ENCODE peak calls at places on chromosomes 6 and 20, in ten cellular contexts. One of them, this sample, is unnamed.

GRCh38 chr20:12086359-12086758 is 168.7 kb downstream of the BTBD3 start:
- DNase-seq in AG04450: no peak
- DNase-seq in gastrocnemius medialis: no peak
- DNase-seq in CD8-positive, alpha-beta memory T cell: no peak
- DNase-seq in PC-9: no peak
- DNase-seq in endothelial cell of umbilical vein: no peak
- DNase-seq in cardiac muscle cell: peak
- DNase-seq in lower lobe of right lung: no peak
- DNase-seq in fibroblast of lung: peak
- DNase-seq in pancreas: no peak
- DNase-seq in this sample: no peak

GRCh38 chr6:80316655-80317332 is 210.3 kb downstream of the BCKDHB start:
- DNase-seq in AG04450: no peak
- DNase-seq in gastrocnemius medialis: no peak
- DNase-seq in CD8-positive, alpha-beta memory T cell: no peak
- DNase-seq in PC-9: no peak
- DNase-seq in endothelial cell of umbilical vein: peak
- DNase-seq in cardiac muscle cell: peak
- DNase-seq in lower lobe of right lung: no peak
- DNase-seq in fibroblast of lung: peak
- DNase-seq in pancreas: no peak
- DNase-seq in this sample: no peak

GRCh38 chr20:8215516-8215915 is 83.5 kb downstream of the PLCB1 start:
- DNase-seq in AG04450: peak
- DNase-seq in gastrocnemius medialis: no peak
- DNase-seq in CD8-positive, alpha-beta memory T cell: no peak
- DNase-seq in PC-9: no peak
- DNase-seq in endothelial cell of umbilical vein: peak
- DNase-seq in cardiac muscle cell: peak
- DNase-seq in lower lobe of right lung: no peak
- DNase-seq in fibroblast of lung: peak
- DNase-seq in pancreas: no peak
- DNase-seq in this sample: no peak

GRCh38 chr20:6411651-6412050 is 288.8 kb upstream of the FERMT1 start:
- DNase-seq in AG04450: no peak
- DNase-seq in gastrocnemius medialis: no peak
- DNase-seq in CD8-positive, alpha-beta memory T cell: no peak
- DNase-seq in PC-9: no peak
- DNase-seq in endothelial cell of umbilical vein: no peak
- DNase-seq in cardiac muscle cell: no peak
- DNase-seq in lower lobe of right lung: no peak
- DNase-seq in fibroblast of lung: no peak
- DNase-seq in pancreas: no peak
- DNase-seq in this sample: no peak

GRCh38 chr6:142645663-142646062 is 299.3 kb downstream of the HIVEP2 start:
- DNase-seq in AG04450: no peak
- DNase-seq in gastrocnemius medialis: no peak
- DNase-seq in CD8-positive, alpha-beta memory T cell: no peak
- DNase-seq in PC-9: no peak
- DNase-seq in endothelial cell of umbilical vein: no peak
- DNase-seq in cardiac muscle cell: no peak
- DNase-seq in lower lobe of right lung: no peak
- DNase-seq in fibroblast of lung: no peak
- DNase-seq in pancreas: no peak
- DNase-seq in this sample: no peak

GRCh38 chr6:134937426-134937825 is 12.5 kb downstream of the ALDH8A1 start:
- DNase-seq in AG04450: no peak
- DNase-seq in gastrocnemius medialis: no peak
- DNase-seq in CD8-positive, alpha-beta memory T cell: no peak
- DNase-seq in PC-9: no peak
- DNase-seq in endothelial cell of umbilical vein: no peak
- DNase-seq in cardiac muscle cell: no peak
- DNase-seq in lower lobe of right lung: no peak
- DNase-seq in fibroblast of lung: peak
- DNase-seq in pancreas: no peak
- DNase-seq in this sample: no peak

GRCh38 chr6:87705070-87705691 is 3.1 kb upstream of the AKIRIN2 start:
- DNase-seq in AG04450: no peak
- DNase-seq in gastrocnemius medialis: no peak
- DNase-seq in CD8-positive, alpha-beta memory T cell: no peak
- DNase-seq in PC-9: no peak
- DNase-seq in endothelial cell of umbilical vein: no peak
- DNase-seq in cardiac muscle cell: no peak
- DNase-seq in lower lobe of right lung: no peak
- DNase-seq in fibroblast of lung: peak
- DNase-seq in pancreas: no peak
- DNase-seq in this sample: no peak

GRCh38 chr6:136511921-136512320 is 38.3 kb downstream of the MAP7 start:
- DNase-seq in AG04450: no peak
- DNase-seq in gastrocnemius medialis: no peak
- DNase-seq in CD8-positive, alpha-beta memory T cell: no peak
- DNase-seq in PC-9: no peak
- DNase-seq in endothelial cell of umbilical vein: no peak
- DNase-seq in cardiac muscle cell: no peak
- DNase-seq in lower lobe of right lung: no peak
- DNase-seq in fibroblast of lung: peak
- DNase-seq in pancreas: peak
- DNase-seq in this sample: no peak

DNA sequence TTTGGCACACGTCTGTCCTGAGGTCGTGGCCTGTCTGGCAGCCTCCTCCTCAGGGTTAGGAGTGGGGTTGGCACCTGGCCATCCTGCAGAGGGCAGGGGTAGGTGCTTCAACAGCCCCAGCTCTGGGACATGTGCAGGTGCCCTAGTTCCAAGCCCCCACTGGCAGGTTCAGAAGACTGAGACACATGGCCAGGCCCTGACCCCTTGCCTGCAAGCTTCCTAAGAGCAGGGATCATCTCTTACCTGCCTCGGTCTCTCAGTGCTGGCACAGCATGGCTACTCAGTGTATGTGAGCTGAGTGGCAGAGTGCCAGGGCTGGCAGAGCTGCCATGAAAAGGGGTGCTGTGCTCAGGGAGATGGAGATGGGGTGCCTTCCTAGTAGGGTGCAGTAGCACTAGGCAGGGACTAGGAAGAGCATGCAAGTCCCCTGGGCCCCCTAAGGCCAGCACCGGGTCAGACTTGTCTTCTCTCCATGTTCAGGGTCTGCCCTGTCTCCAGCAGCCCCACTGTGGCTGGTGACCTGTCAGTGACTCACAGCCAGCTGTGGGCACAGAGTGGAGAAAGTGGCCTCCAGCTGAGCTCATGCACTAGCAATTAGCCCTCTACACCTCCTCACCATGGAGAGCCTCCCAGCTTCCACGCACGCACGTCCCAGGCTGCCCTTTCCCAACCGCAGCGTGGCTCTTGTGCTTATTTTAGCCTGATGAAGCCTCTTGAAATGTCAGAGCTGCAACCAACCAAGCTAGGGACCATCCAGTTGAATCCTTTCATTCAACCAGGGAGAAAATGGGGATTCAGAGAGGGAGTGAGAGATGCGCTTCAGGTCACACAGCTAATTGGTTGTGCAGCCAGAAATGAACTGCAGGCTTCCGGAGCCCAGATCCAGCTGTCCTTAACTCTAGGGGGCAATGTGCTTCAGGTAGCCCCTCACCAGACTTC is 116.6 kb downstream of the MRPL14 start:
- DNase-seq in AG04450: peak
- DNase-seq in gastrocnemius medialis: no peak
- DNase-seq in CD8-positive, alpha-beta memory T cell: no peak
- DNase-seq in PC-9: peak
- DNase-seq in endothelial cell of umbilical vein: no peak
- DNase-seq in cardiac muscle cell: peak
- DNase-seq in lower lobe of right lung: no peak
- DNase-seq in fibroblast of lung: peak
- DNase-seq in pancreas: peak
- DNase-seq in this sample: peak
- H3K27ac ChIP-seq in AG04450: peak
- H3K27ac ChIP-seq in gastrocnemius medialis: peak
- H3K27ac ChIP-seq in CD8-positive, alpha-beta memory T cell: no peak
- H3K27ac ChIP-seq in PC-9: peak
- H3K27ac ChIP-seq in endothelial cell of umbilical vein: no peak
- H3K27ac ChIP-seq in cardiac muscle cell: peak
- H3K27ac ChIP-seq in lower lobe of right lung: no peak
- H3K27ac ChIP-seq in fibroblast of lung: peak
- H3K27ac ChIP-seq in pancreas: no peak
- H3K27ac ChIP-seq in this sample: peak

DNA sequence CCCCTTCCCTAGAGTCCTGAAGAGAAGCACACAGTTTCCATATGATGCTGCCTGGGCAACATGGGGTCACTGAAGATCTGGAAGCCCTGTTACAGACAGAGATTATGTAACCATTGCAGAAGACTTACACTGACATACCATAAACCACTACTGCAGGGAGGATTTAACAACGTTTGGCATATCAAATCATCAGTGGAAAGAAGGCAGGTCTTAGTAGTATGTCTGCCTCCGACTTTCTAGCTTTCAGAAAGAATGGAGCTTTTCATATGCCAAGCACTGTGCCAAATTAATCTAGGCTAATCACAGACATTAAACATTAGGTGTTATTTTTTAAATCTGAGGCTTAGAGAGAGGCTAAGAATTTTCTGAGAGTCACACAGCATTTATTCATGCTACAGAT is 144.3 kb downstream of the ADGRB3 start:
- DNase-seq in AG04450: no peak
- DNase-seq in gastrocnemius medialis: no peak
- DNase-seq in CD8-positive, alpha-beta memory T cell: no peak
- DNase-seq in PC-9: no peak
- DNase-seq in endothelial cell of umbilical vein: no peak
- DNase-seq in cardiac muscle cell: no peak
- DNase-seq in lower lobe of right lung: no peak
- DNase-seq in fibroblast of lung: no peak
- DNase-seq in pancreas: no peak
- DNase-seq in this sample: no peak
- H3K27ac ChIP-seq in AG04450: no peak
- H3K27ac ChIP-seq in gastrocnemius medialis: no peak
- H3K27ac ChIP-seq in CD8-positive, alpha-beta memory T cell: no peak
- H3K27ac ChIP-seq in PC-9: no peak
- H3K27ac ChIP-seq in endothelial cell of umbilical vein: no peak
- H3K27ac ChIP-seq in cardiac muscle cell: no peak
- H3K27ac ChIP-seq in lower lobe of right lung: no peak
- H3K27ac ChIP-seq in fibroblast of lung: no peak
- H3K27ac ChIP-seq in pancreas: no peak
- H3K27ac ChIP-seq in this sample: no peak

GRCh38 chr6:159042824-159043181 is 2.0 kb downstream of the TAGAP start:
- DNase-seq in AG04450: no peak
- DNase-seq in gastrocnemius medialis: no peak
- DNase-seq in CD8-positive, alpha-beta memory T cell: no peak
- DNase-seq in PC-9: no peak
- DNase-seq in endothelial cell of umbilical vein: no peak
- DNase-seq in cardiac muscle cell: no peak
- DNase-seq in lower lobe of right lung: no peak
- DNase-seq in fibroblast of lung: no peak
- DNase-seq in pancreas: no peak
- DNase-seq in this sample: no peak

GRCh38 chr6:159043236-159043635 is 1.6 kb downstream of the TAGAP start:
- DNase-seq in AG04450: no peak
- DNase-seq in gastrocnemius medialis: no peak
- DNase-seq in CD8-positive, alpha-beta memory T cell: peak
- DNase-seq in PC-9: no peak
- DNase-seq in endothelial cell of umbilical vein: no peak
- DNase-seq in cardiac muscle cell: no peak
- DNase-seq in lower lobe of right lung: no peak
- DNase-seq in fibroblast of lung: no peak
- DNase-seq in pancreas: no peak
- DNase-seq in this sample: no peak

GRCh38 chr6:159045826-159046225 is 1.0 kb upstream of the TAGAP start:
- DNase-seq in AG04450: no peak
- DNase-seq in gastrocnemius medialis: no peak
- DNase-seq in CD8-positive, alpha-beta memory T cell: no peak
- DNase-seq in PC-9: no peak
- DNase-seq in endothelial cell of umbilical vein: no peak
- DNase-seq in cardiac muscle cell: no peak
- DNase-seq in lower lobe of right lung: no peak
- DNase-seq in fibroblast of lung: no peak
- DNase-seq in pancreas: no peak
- DNase-seq in this sample: no peak

GRCh38 chr6:159043986-159044385 is 805 bp downstream of the TAGAP start:
- DNase-seq in AG04450: no peak
- DNase-seq in gastrocnemius medialis: no peak
- DNase-seq in CD8-positive, alpha-beta memory T cell: no peak
- DNase-seq in PC-9: no peak
- DNase-seq in endothelial cell of umbilical vein: no peak
- DNase-seq in cardiac muscle cell: no peak
- DNase-seq in lower lobe of right lung: no peak
- DNase-seq in fibroblast of lung: no peak
- DNase-seq in pancreas: no peak
- DNase-seq in this sample: no peak

DNA sequence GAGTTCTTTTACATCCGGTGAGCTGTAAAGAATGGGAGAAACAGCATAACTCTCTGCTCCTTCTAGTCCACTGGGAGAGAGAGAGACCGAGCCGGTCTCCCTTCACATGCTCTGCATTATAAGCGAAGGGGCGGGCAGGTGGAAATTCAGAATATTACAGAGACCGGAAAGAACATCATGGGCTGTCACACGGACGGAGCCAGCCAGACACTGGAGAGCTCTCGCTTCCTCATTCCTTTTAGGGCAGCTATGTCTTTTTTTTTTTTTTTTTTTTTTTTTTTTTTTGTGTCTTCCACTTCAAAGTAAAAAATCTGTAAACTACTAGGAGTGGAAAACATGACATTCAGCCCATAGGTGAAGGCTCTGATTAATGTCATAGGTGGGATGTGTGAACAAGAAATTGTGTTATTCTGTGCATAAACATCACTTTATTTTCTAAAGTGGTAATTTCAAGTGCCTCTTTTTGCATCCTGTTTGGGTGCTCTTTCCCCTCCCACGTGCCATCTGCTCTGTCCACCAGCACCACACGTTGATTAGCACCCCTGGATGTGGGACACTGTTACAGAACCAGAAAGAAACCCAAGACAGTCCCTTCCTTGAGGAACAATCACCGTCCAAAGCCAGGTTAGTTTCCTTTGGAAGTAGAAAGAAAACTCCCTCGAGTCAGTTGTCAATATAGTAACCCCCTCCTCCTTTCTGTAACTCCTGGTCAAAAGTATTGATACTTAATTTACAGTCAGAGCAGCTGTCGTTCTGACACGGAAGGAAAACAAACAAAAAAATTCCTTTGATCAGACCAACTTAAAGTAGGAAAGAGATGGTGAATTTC is at the start of gene TAGAP:
- DNase-seq in AG04450: no peak
- DNase-seq in gastrocnemius medialis: peak
- DNase-seq in CD8-positive, alpha-beta memory T cell: peak
- DNase-seq in PC-9: peak
- DNase-seq in endothelial cell of umbilical vein: no peak
- DNase-seq in cardiac muscle cell: no peak
- DNase-seq in lower lobe of right lung: peak
- DNase-seq in fibroblast of lung: no peak
- DNase-seq in pancreas: peak
- DNase-seq in this sample: peak
- H3K27ac ChIP-seq in AG04450: no peak
- H3K27ac ChIP-seq in gastrocnemius medialis: no peak
- H3K27ac ChIP-seq in CD8-positive, alpha-beta memory T cell: peak
- H3K27ac ChIP-seq in PC-9: no peak
- H3K27ac ChIP-seq in endothelial cell of umbilical vein: no peak
- H3K27ac ChIP-seq in cardiac muscle cell: no peak
- H3K27ac ChIP-seq in lower lobe of right lung: peak
- H3K27ac ChIP-seq in fibroblast of lung: no peak
- H3K27ac ChIP-seq in pancreas: no peak
- H3K27ac ChIP-seq in this sample: no peak

DNA sequence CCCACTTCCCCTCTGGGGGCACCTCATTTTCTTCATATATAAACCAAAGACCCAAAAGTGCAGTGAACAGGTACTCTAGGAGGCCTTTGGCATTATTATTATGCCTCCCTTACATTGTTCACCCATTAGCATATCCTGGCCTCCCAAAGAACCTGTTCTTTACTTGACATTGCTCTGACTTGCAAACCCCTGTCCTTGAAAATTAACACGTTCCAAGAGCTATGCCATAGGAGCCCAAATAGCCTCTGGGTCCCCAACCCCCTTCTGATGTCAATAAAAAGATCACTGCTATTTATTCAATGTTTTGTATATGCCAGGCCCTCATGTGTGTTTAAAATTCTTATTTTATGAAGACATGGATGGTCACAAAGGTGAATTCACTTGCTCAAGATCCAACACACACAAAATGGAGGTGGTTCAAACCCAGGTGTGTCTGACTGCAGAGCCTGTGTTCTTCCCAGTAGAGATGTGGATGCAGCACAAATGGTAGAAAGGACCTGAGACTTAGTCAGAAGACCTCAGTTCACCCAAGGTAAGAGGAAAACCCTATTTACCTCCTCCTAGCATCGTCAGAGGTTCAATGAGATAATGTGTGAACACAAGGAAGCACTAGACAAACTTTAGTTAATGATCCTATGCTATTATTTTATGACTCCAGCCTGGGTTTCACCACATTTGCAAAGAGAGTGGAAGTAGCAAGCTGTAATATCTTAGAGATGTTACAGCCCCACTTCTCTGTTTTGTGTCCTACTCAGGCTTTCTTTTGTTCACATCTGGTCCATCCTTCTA is 36.6 kb downstream of the BCL2L1 start:
- DNase-seq in AG04450: no peak
- DNase-seq in gastrocnemius medialis: no peak
- DNase-seq in CD8-positive, alpha-beta memory T cell: no peak
- DNase-seq in PC-9: no peak
- DNase-seq in endothelial cell of umbilical vein: no peak
- DNase-seq in cardiac muscle cell: no peak
- DNase-seq in lower lobe of right lung: no peak
- DNase-seq in fibroblast of lung: no peak
- DNase-seq in pancreas: no peak
- DNase-seq in this sample: no peak
- H3K27ac ChIP-seq in AG04450: no peak
- H3K27ac ChIP-seq in gastrocnemius medialis: peak
- H3K27ac ChIP-seq in CD8-positive, alpha-beta memory T cell: peak
- H3K27ac ChIP-seq in PC-9: no peak
- H3K27ac ChIP-seq in endothelial cell of umbilical vein: no peak
- H3K27ac ChIP-seq in cardiac muscle cell: no peak
- H3K27ac ChIP-seq in lower lobe of right lung: no peak
- H3K27ac ChIP-seq in fibroblast of lung: no peak
- H3K27ac ChIP-seq in pancreas: no peak
- H3K27ac ChIP-seq in this sample: no peak

This sample was measured in psoas muscle.